ENCODE peak calls at places on chromosome 12, in six cellular contexts. R is kidney glomerular epithelial cell, B is GM04504, F is NCI-H446 treated with DMSO at 0.1 percent for 48 hours, Y is mammary epithelial cell, Z is nucleus accumbens. D is an unnamed sample.

GRCh38 chr12:12734054-12734453 is 16.9 kb downstream of the CDKN1B start:
- DNase-seq in R (no peak), B (peak), F (no peak), Y (no peak), Z (no peak), D (no peak)

GRCh38 chr12:115998119-115998633 is 279.3 kb downstream of the MED13L start:
- DNase-seq in R (peak), B (peak), F (peak), Y (peak), Z (no peak), D (peak)

GRCh38 chr12:120856980-120857379 is 47.2 kb downstream of the SPPL3 start:
- DNase-seq in R (no peak), B (no peak), F (no peak), Y (peak), Z (no peak), D (peak)

GRCh38 chr12:128276542-128276941 is 9.6 kb downstream of the TMEM132C start:
- DNase-seq in R (no peak), B (no peak), F (no peak), Y (no peak), Z (no peak), D (no peak)

GRCh38 chr12:53508534-53509199 is 1.4 kb upstream of the NPFF start:
- DNase-seq in R (peak), B (peak), F (peak), Y (peak), Z (peak), D (peak)

GRCh38 chr12:57547366-57548315 is 649 bp upstream of the DCTN2 start:
- DNase-seq in R (no peak), B (no peak), F (no peak), Y (no peak), Z (no peak), D (no peak)

GRCh38 chr12:12560587-12561304 is 1.9 kb downstream of the DUSP16 start:
- DNase-seq in R (peak), B (peak), F (peak), Y (peak), Z (no peak), D (peak)

GRCh38 chr12:130486146-130486435 is 148.4 kb downstream of the PIWIL1 start:
- DNase-seq in R (no peak), B (no peak), F (no peak), Y (no peak), Z (no peak), D (no peak)

GRCh38 chr12:25084816-25085215 is 110.1 kb downstream of the DNAI7 start:
- DNase-seq in R (no peak), B (no peak), F (no peak), Y (no peak), Z (no peak), D (no peak)

GRCh38 chr12:84689638-84690037 is 223.0 kb downstream of the SLC6A15 start:
- DNase-seq in R (no peak), B (no peak), F (no peak), Y (no peak), Z (no peak), D (no peak)

GRCh38 chr12:97713972-97714588 is 251.5 kb downstream of the RMST start:
- DNase-seq in R (no peak), B (no peak), F (no peak), Y (no peak), Z (no peak), D (no peak)

GRCh38 chr12:76249501-76249900 is 98.7 kb downstream of the BBS10 start:
- DNase-seq in R (no peak), B (no peak), F (no peak), Y (no peak), Z (no peak), D (no peak)

GRCh38 chr12:108838194-108839010 is 19.0 kb downstream of the SSH1 start:
- DNase-seq in R (peak), B (peak), F (peak), Y (peak), Z (no peak), D (no peak)